ENCODE peak calls at places on chromosomes 13 and 19, in nine cellular contexts. F is CD4-positive, CD25-positive, alpha-beta regulatory T cell; Z is MM.1S; U is PC-3; I is cardiac muscle cell; N is thoracic aorta; G is esophagus squamous epithelium; O is psoas muscle; D is endothelial cell of umbilical vein. C is an unnamed sample.

GRCh38 chr19:42309686-42310085 is 3.4 kb upstream of the TMEM145 start:
- DNase-seq in F (no peak), Z (no peak), U (no peak), I (no peak), N (no peak), G (no peak), O (no peak), D (no peak), C (no peak)

GRCh38 chr19:49861127-49861526 is 6.2 kb downstream of the PNKP start:
- DNase-seq in F (no peak), Z (no peak), U (no peak), I (peak; percentile 27), N (no peak), G (no peak), O (peak; percentile 76), D (no peak), C (no peak)

GRCh38 chr19:39765091-39766076 is 13.3 kb upstream of the LEUTX start:
- DNase-seq in F (peak; percentile 17), Z (peak; percentile 31), U (peak; percentile 57), I (peak; percentile 69), N (no peak), G (no peak), O (no peak), D (peak; percentile 43), C (no peak)

GRCh38 chr19:33219261-33219812 is 6.3 kb downstream of the SLC7A10 start:
- DNase-seq in F (no peak), Z (no peak), U (no peak), I (peak; percentile 83), N (no peak), G (no peak), O (no peak), D (no peak), C (no peak)

GRCh38 chr19:45186509-45187334 is 8.1 kb downstream of the BLOC1S3 start:
- DNase-seq in F (no peak), Z (no peak), U (peak; percentile 62), I (no peak), N (no peak), G (no peak), O (no peak), D (no peak), C (no peak)

GRCh38 chr19:34319230-34319585 is 45.8 kb upstream of the GPI start:
- DNase-seq in F (no peak), Z (no peak), U (peak; percentile 39), I (no peak), N (no peak), G (no peak), O (no peak), D (no peak), C (no peak)

GRCh38 chr13:35953537-35954206 is 177.5 kb downstream of the DCLK1 start:
- DNase-seq in F (peak; percentile 1), Z (peak; percentile 51), U (peak; percentile 76), I (peak; percentile 95), N (peak; percentile 25), G (no peak), O (peak; percentile 88), D (peak; percentile 79), C (no peak)

GRCh38 chr19:41327076-41327475 is 17.1 kb downstream of the CCDC97 start:
- DNase-seq in F (no peak), Z (peak; percentile 37), U (no peak), I (no peak), N (no peak), G (no peak), O (no peak), D (no peak), C (no peak)

GRCh38 chr19:3606690-3607289 is at the start of gene TBXA2R:
- DNase-seq in F (peak; percentile 20), Z (no peak), U (peak; percentile 59), I (peak; percentile 64), N (peak; percentile 52), G (no peak), O (no peak), D (peak; percentile 69), C (peak; percentile 48)

GRCh38 chr19:3607398-3608078 is 863 bp upstream of the TBXA2R start:
- DNase-seq in F (no peak), Z (no peak), U (peak; percentile 46), I (peak; percentile 54), N (no peak), G (no peak), O (peak; percentile 70), D (peak; percentile 41), C (no peak)

GRCh38 chr19:3609779-3610719 is 3.4 kb upstream of the TBXA2R start:
- DNase-seq in F (no peak), Z (no peak), U (peak; percentile 10), I (no peak), N (no peak), G (no peak), O (no peak), D (no peak), C (no peak)

GRCh38 chr19:3608079-3608641 is 1.5 kb upstream of the TBXA2R start:
- DNase-seq in F (no peak), Z (no peak), U (no peak), I (no peak), N (no peak), G (no peak), O (peak; percentile 15), D (no peak), C (no peak)

DNA sequence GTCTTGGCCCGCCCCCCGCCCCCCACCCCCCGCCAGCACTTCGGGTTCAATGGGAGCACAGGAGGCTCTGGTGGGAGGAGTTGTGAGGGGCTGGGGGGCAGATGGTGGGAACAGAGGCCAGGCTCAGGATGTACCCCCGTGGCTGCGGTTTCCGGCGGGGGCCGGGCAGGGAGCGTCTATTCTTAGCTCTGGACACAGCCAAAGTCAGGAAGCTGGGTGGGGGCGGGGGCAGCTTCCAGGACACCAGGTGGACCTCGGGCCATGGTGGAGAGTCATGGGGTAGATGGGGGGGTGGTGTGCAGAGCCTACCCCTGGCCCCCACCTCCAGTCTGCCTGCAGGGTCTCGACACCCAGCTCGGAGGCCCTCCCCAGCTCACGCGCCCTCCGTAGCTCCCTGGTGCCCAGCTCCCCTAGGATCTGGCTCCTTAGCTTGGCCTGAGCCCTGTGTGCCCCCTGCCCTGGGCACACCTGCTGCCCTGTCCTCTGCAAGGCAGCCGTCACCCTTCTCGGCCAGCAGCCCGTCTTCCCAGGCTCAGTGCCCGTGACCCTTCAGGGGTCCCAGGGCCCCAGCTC is 2.2 kb upstream of the TBXA2R start:
- DNase-seq in F (no peak), Z (no peak), U (no peak), I (peak; percentile 49), N (no peak), G (no peak), O (peak; percentile 61), D (peak; percentile 12), C (no peak)
- H3K4me1 ChIP-seq in F (peaks cover 30% of the 10 kb centered on the region), Z (peaks cover 11% of the 10 kb centered on the region), U (peaks cover 16% of the 10 kb centered on the region), I (peaks cover 13% of the 10 kb centered on the region), N (peaks cover 33% of the 10 kb centered on the region), G (peaks cover 80% of the 10 kb centered on the region), O (peaks cover 5% of the 10 kb centered on the region), D (peaks cover 23% of the 10 kb centered on the region), C (peaks cover 22% of the 10 kb centered on the region)

GRCh38 chr19:8484331-8484894 is 18.0 kb downstream of the PRAM1 start:
- DNase-seq in F (no peak), Z (no peak), U (no peak), I (no peak), N (no peak), G (no peak), O (peak; percentile 62), D (no peak), C (no peak)
- H3K27ac ChIP-seq in F (no peak overlapping the region), Z (no peak overlapping the region), U (no peak overlapping the region), I (no peak overlapping the region), N (no peak overlapping the region), G (peak overlapping the region; percentile 58), O (no peak overlapping the region), D (no peak overlapping the region), C (no peak overlapping the region)

DNA sequence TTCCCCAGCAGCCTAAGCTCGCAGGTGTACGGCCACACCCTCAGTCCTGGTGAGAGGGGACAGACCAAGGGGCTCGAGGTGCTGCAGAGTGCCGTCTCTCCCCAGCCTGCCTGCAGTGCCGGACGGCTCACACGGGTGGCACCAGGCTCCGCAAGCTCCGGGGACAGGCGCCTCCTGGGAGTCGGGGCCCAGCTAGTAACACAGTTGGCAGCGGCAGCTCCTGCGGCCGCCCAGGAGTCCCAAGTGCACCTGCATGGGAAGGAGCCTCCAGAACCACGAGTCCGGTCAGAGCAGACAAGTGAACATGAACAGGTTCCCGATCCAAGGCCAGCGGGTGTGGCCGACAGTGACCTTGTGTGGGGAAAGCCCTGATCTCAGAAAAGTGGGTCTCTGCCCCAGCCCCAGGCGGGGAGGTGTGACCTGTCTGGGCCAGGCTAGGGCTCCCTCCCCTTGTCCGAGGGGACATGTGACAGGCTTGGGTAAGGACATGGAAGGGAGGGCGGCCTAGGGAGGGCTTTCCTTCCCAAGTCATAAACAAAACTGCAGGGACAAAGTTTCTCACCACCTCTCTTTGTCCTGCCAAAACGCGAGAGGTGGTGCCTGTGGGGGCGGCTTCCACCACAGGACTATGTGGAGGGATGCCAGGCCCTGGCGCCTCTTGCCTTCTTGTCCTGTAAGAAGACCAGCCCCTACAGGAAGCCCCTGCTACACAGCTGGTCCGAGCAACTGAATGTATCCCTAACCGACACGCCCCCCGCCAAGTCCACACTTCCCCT is 46.5 kb downstream of the MLLT1 start:
- DNase-seq in F (no peak), Z (no peak), U (no peak), I (peak; percentile 82), N (peak; percentile 50), G (no peak), O (peak; percentile 80), D (peak; percentile 71), C (no peak)
- H3K4me1 ChIP-seq in F (peaks cover 7% of the 10 kb centered on the region), Z (no peaks in the 10 kb centered on the region), U (peaks cover 29% of the 10 kb centered on the region), I (peaks cover 23% of the 10 kb centered on the region), N (peaks cover 29% of the 10 kb centered on the region), G (peaks cover 99% of the 10 kb centered on the region), O (peaks cover 61% of the 10 kb centered on the region), D (peaks cover 33% of the 10 kb centered on the region), C (no peaks in the 10 kb centered on the region)

GRCh38 chr19:47068876-47069406 is 20.5 kb upstream of the TMEM160 start:
- DNase-seq in F (no peak), Z (no peak), U (no peak), I (no peak), N (no peak), G (no peak), O (no peak), D (no peak), C (no peak)

GRCh38 chr19:47070756-47071155 is 22.3 kb upstream of the TMEM160 start:
- DNase-seq in F (no peak), Z (no peak), U (no peak), I (no peak), N (no peak), G (no peak), O (no peak), D (no peak), C (no peak)

GRCh38 chr19:47068246-47068645 is 19.8 kb upstream of the TMEM160 start:
- DNase-seq in F (no peak), Z (no peak), U (no peak), I (no peak), N (no peak), G (no peak), O (no peak), D (no peak), C (no peak)

GRCh38 chr19:47071731-47072130 is 23.3 kb upstream of the TMEM160 start:
- DNase-seq in F (no peak), Z (no peak), U (no peak), I (no peak), N (no peak), G (no peak), O (no peak), D (no peak), C (no peak)

DNA sequence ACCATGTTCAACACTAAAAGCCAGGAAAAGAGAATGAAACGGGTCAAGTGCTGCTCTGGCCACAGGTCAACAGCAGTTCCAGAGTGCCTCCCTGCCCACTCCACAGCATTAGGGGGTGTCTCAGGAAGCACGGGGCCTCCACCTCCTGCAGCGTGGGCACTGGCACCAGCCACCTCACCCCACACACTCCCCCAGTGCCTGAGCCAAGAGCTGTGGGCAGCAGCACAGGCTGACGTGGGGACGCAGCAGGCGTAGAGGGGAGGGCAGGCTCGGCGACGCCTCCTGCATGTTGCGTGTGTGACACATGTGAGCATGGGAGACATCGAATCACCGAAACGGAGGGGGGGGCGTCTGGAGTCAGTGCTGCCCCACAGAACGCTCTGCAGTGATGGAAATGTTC is 21.4 kb upstream of the TMEM160 start:
- DNase-seq in F (no peak), Z (no peak), U (no peak), I (no peak), N (no peak), G (no peak), O (no peak), D (no peak), C (no peak)
- H3K27ac ChIP-seq in F (no peak overlapping the region), Z (no peak overlapping the region), U (no peak overlapping the region), I (no peak overlapping the region), N (no peak overlapping the region), G (no peak overlapping the region), O (no peak overlapping the region), D (no peak overlapping the region), C (no peak overlapping the region)